ENCODE peak calls at places on chromosomes 3 and 15, in ten cellular contexts. One of them, this sample, is unnamed.

GRCh38 chr15:95610945-95611344 is 719.6 kb upstream of the NR2F2 start:
- DNase-seq in gastrocnemius medialis: no peak
- DNase-seq in heart left ventricle: no peak
- DNase-seq in testis: no peak
- DNase-seq in GM12878: no peak
- DNase-seq in upper lobe of left lung: no peak
- DNase-seq in stomach: no peak
- DNase-seq in breast epithelium: no peak
- DNase-seq in HCT116: no peak
- DNase-seq in transverse colon: no peak
- DNase-seq in this sample: no peak

GRCh38 chr15:91548588-91548987 is 304.9 kb upstream of the SLCO3A1 start:
- DNase-seq in gastrocnemius medialis: no peak
- DNase-seq in heart left ventricle: peak
- DNase-seq in testis: no peak
- DNase-seq in GM12878: no peak
- DNase-seq in upper lobe of left lung: no peak
- DNase-seq in stomach: no peak
- DNase-seq in breast epithelium: no peak
- DNase-seq in HCT116: no peak
- DNase-seq in transverse colon: no peak
- DNase-seq in this sample: no peak

GRCh38 chr3:53084310-53085001 is 38.6 kb upstream of the SFMBT1 start:
- DNase-seq in gastrocnemius medialis: no peak
- DNase-seq in heart left ventricle: peak
- DNase-seq in testis: no peak
- DNase-seq in GM12878: no peak
- DNase-seq in upper lobe of left lung: no peak
- DNase-seq in stomach: no peak
- DNase-seq in breast epithelium: no peak
- DNase-seq in HCT116: no peak
- DNase-seq in transverse colon: no peak
- DNase-seq in this sample: no peak

GRCh38 chr3:170154084-170154483 is 27.4 kb downstream of the PHC3 start:
- DNase-seq in gastrocnemius medialis: no peak
- DNase-seq in heart left ventricle: no peak
- DNase-seq in testis: no peak
- DNase-seq in GM12878: no peak
- DNase-seq in upper lobe of left lung: no peak
- DNase-seq in stomach: no peak
- DNase-seq in breast epithelium: no peak
- DNase-seq in HCT116: no peak
- DNase-seq in transverse colon: no peak
- DNase-seq in this sample: no peak

GRCh38 chr3:69761896-69762789 is 22.9 kb downstream of the MITF start:
- DNase-seq in gastrocnemius medialis: no peak
- DNase-seq in heart left ventricle: no peak
- DNase-seq in testis: no peak
- DNase-seq in GM12878: no peak
- DNase-seq in upper lobe of left lung: no peak
- DNase-seq in stomach: no peak
- DNase-seq in breast epithelium: no peak
- DNase-seq in HCT116: no peak
- DNase-seq in transverse colon: no peak
- DNase-seq in this sample: no peak

GRCh38 chr3:184169896-184170875 is 4.5 kb upstream of the AP2M1 start:
- DNase-seq in gastrocnemius medialis: no peak
- DNase-seq in heart left ventricle: no peak
- DNase-seq in testis: no peak
- DNase-seq in GM12878: no peak
- DNase-seq in upper lobe of left lung: no peak
- DNase-seq in stomach: no peak
- DNase-seq in breast epithelium: no peak
- DNase-seq in HCT116: no peak
- DNase-seq in transverse colon: no peak
- DNase-seq in this sample: no peak

GRCh38 chr3:117706037-117706436 is 996.5 kb downstream of the TUSC7 start:
- DNase-seq in gastrocnemius medialis: no peak
- DNase-seq in heart left ventricle: no peak
- DNase-seq in testis: no peak
- DNase-seq in GM12878: no peak
- DNase-seq in upper lobe of left lung: no peak
- DNase-seq in stomach: no peak
- DNase-seq in breast epithelium: no peak
- DNase-seq in HCT116: no peak
- DNase-seq in transverse colon: no peak
- DNase-seq in this sample: no peak

GRCh38 chr3:55185380-55185779 is 257.5 kb upstream of the LRTM1 start:
- DNase-seq in gastrocnemius medialis: no peak
- DNase-seq in heart left ventricle: no peak
- DNase-seq in testis: no peak
- DNase-seq in GM12878: no peak
- DNase-seq in upper lobe of left lung: no peak
- DNase-seq in stomach: no peak
- DNase-seq in breast epithelium: no peak
- DNase-seq in HCT116: no peak
- DNase-seq in transverse colon: no peak
- DNase-seq in this sample: no peak

GRCh38 chr15:99006904-99007495 is 592 bp downstream of the PGPEP1L start:
- DNase-seq in gastrocnemius medialis: no peak
- DNase-seq in heart left ventricle: no peak
- DNase-seq in testis: no peak
- DNase-seq in GM12878: no peak
- DNase-seq in upper lobe of left lung: no peak
- DNase-seq in stomach: no peak
- DNase-seq in breast epithelium: no peak
- DNase-seq in HCT116: no peak
- DNase-seq in transverse colon: no peak
- DNase-seq in this sample: no peak

GRCh38 chr15:60966316-60966715 is 262.8 kb downstream of the RORA start:
- DNase-seq in gastrocnemius medialis: no peak
- DNase-seq in heart left ventricle: no peak
- DNase-seq in testis: no peak
- DNase-seq in GM12878: no peak
- DNase-seq in upper lobe of left lung: no peak
- DNase-seq in stomach: no peak
- DNase-seq in breast epithelium: no peak
- DNase-seq in HCT116: no peak
- DNase-seq in transverse colon: no peak
- DNase-seq in this sample: no peak

GRCh38 chr3:85081191-85081895 is 122.6 kb downstream of the CADM2 start:
- DNase-seq in gastrocnemius medialis: peak
- DNase-seq in heart left ventricle: no peak
- DNase-seq in testis: no peak
- DNase-seq in GM12878: no peak
- DNase-seq in upper lobe of left lung: peak
- DNase-seq in stomach: no peak
- DNase-seq in breast epithelium: no peak
- DNase-seq in HCT116: no peak
- DNase-seq in transverse colon: no peak
- DNase-seq in this sample: no peak

GRCh38 chr3:173065543-173065970 is 75.5 kb downstream of the SPATA16 start:
- DNase-seq in gastrocnemius medialis: no peak
- DNase-seq in heart left ventricle: peak
- DNase-seq in testis: no peak
- DNase-seq in GM12878: no peak
- DNase-seq in upper lobe of left lung: no peak
- DNase-seq in stomach: no peak
- DNase-seq in breast epithelium: no peak
- DNase-seq in HCT116: no peak
- DNase-seq in transverse colon: no peak
- DNase-seq in this sample: no peak

GRCh38 chr3:46946856-46947544 is 29.5 kb downstream of the CCDC12 start:
- DNase-seq in gastrocnemius medialis: no peak
- DNase-seq in heart left ventricle: no peak
- DNase-seq in testis: peak
- DNase-seq in GM12878: no peak
- DNase-seq in upper lobe of left lung: peak
- DNase-seq in stomach: peak
- DNase-seq in breast epithelium: no peak
- DNase-seq in HCT116: no peak
- DNase-seq in transverse colon: peak
- DNase-seq in this sample: no peak

GRCh38 chr3:116897382-116897781 is 187.8 kb downstream of the TUSC7 start:
- DNase-seq in gastrocnemius medialis: no peak
- DNase-seq in heart left ventricle: no peak
- DNase-seq in testis: no peak
- DNase-seq in GM12878: no peak
- DNase-seq in upper lobe of left lung: no peak
- DNase-seq in stomach: no peak
- DNase-seq in breast epithelium: no peak
- DNase-seq in HCT116: no peak
- DNase-seq in transverse colon: no peak
- DNase-seq in this sample: no peak

GRCh38 chr3:151926956-151927355 is 53.5 kb downstream of the SUCNR1 start:
- DNase-seq in gastrocnemius medialis: no peak
- DNase-seq in heart left ventricle: no peak
- DNase-seq in testis: no peak
- DNase-seq in GM12878: no peak
- DNase-seq in upper lobe of left lung: no peak
- DNase-seq in stomach: no peak
- DNase-seq in breast epithelium: no peak
- DNase-seq in HCT116: no peak
- DNase-seq in transverse colon: no peak
- DNase-seq in this sample: no peak

GRCh38 chr3:151085227-151085888 is at the start of gene MED12L:
- DNase-seq in gastrocnemius medialis: no peak
- DNase-seq in heart left ventricle: peak
- DNase-seq in testis: peak
- DNase-seq in GM12878: no peak
- DNase-seq in upper lobe of left lung: peak
- DNase-seq in stomach: peak
- DNase-seq in breast epithelium: no peak
- DNase-seq in HCT116: peak
- DNase-seq in transverse colon: peak
- DNase-seq in this sample: no peak

GRCh38 chr3:138360272-138361192 is 12.2 kb downstream of the MRAS start:
- DNase-seq in gastrocnemius medialis: peak
- DNase-seq in heart left ventricle: peak
- DNase-seq in testis: no peak
- DNase-seq in GM12878: no peak
- DNase-seq in upper lobe of left lung: no peak
- DNase-seq in stomach: no peak
- DNase-seq in breast epithelium: no peak
- DNase-seq in HCT116: no peak
- DNase-seq in transverse colon: no peak
- DNase-seq in this sample: no peak

GRCh38 chr15:94230886-94231727 is at the start of gene MCTP2:
- DNase-seq in gastrocnemius medialis: peak
- DNase-seq in heart left ventricle: peak
- DNase-seq in testis: peak
- DNase-seq in GM12878: peak
- DNase-seq in upper lobe of left lung: peak
- DNase-seq in stomach: peak
- DNase-seq in breast epithelium: peak
- DNase-seq in HCT116: peak
- DNase-seq in transverse colon: peak
- DNase-seq in this sample: peak

DNA sequence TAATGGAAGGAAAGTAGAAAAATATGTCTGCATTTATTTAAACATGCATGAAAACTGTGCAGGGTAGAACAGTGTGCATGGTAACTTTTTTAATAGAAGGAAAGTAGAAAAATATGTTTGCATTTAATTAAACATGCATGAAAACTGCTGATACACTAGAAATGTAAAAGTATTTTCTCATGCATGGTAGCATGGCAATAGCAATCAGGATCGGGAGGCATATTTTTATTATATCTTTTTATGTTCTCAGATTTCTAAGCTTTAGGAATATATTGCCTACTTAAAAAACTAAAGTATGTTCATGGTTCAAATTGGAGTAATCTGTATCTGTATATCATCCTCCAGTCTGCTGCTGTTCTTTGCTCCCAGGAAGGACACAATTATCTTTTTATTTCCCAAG is 1468.9 kb upstream of the GBE1 start:
- DNase-seq in gastrocnemius medialis: no peak
- DNase-seq in heart left ventricle: no peak
- DNase-seq in testis: no peak
- DNase-seq in GM12878: no peak
- DNase-seq in upper lobe of left lung: no peak
- DNase-seq in stomach: no peak
- DNase-seq in breast epithelium: no peak
- DNase-seq in HCT116: no peak
- DNase-seq in transverse colon: no peak
- DNase-seq in this sample: no peak
- H3K4me3 ChIP-seq in gastrocnemius medialis: no peak
- H3K4me3 ChIP-seq in heart left ventricle: no peak
- H3K4me3 ChIP-seq in testis: no peak
- H3K4me3 ChIP-seq in GM12878: no peak
- H3K4me3 ChIP-seq in upper lobe of left lung: no peak
- H3K4me3 ChIP-seq in stomach: no peak
- H3K4me3 ChIP-seq in breast epithelium: no peak
- H3K4me3 ChIP-seq in HCT116: no peak
- H3K4me3 ChIP-seq in transverse colon: no peak
- H3K4me3 ChIP-seq in this sample: no peak

DNA sequence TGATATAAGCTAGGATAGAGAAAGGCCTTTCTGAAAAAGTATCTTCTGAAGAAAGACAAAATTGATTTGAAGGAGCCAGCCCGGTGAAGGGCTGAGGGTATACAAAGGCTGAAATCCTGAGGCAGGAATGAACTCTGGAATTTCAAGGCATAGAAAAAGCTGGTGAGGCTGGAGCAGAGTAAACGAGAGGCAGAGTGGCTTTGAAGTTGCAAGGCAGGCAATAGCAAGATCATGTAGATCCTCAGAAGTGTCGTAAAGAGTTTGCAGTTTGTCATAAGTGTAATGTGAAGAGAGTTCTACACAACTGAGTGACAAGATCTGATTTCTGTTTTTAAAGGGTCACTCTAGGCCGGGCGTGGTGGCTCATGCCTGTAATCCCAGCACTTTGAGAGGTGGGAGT is 69.0 kb downstream of the HMG20A start:
- DNase-seq in gastrocnemius medialis: no peak
- DNase-seq in heart left ventricle: no peak
- DNase-seq in testis: no peak
- DNase-seq in GM12878: no peak
- DNase-seq in upper lobe of left lung: no peak
- DNase-seq in stomach: no peak
- DNase-seq in breast epithelium: no peak
- DNase-seq in HCT116: no peak
- DNase-seq in transverse colon: no peak
- DNase-seq in this sample: no peak
- TF ChIP-seq POLR2A in gastrocnemius medialis: no peak
- TF ChIP-seq POLR2A in heart left ventricle: no peak
- TF ChIP-seq POLR2A in testis: no peak
- TF ChIP-seq POLR2A in GM12878: no peak
- TF ChIP-seq POLR2A in upper lobe of left lung: no peak
- TF ChIP-seq POLR2A in stomach: no peak
- TF ChIP-seq POLR2A in breast epithelium: no peak
- TF ChIP-seq POLR2A in HCT116: no peak
- TF ChIP-seq POLR2A in transverse colon: no peak
- TF ChIP-seq POLR2A in this sample: no peak

GRCh38 chr15:57220220-57220619 is 156.1 kb upstream of the CGNL1 start:
- DNase-seq in gastrocnemius medialis: no peak
- DNase-seq in heart left ventricle: no peak
- DNase-seq in testis: no peak
- DNase-seq in GM12878: no peak
- DNase-seq in upper lobe of left lung: no peak
- DNase-seq in stomach: no peak
- DNase-seq in breast epithelium: no peak
- DNase-seq in HCT116: no peak
- DNase-seq in transverse colon: no peak
- DNase-seq in this sample: no peak
- H3K4me3 ChIP-seq in gastrocnemius medialis: no peak
- H3K4me3 ChIP-seq in heart left ventricle: no peak
- H3K4me3 ChIP-seq in testis: no peak
- H3K4me3 ChIP-seq in GM12878: no peak
- H3K4me3 ChIP-seq in upper lobe of left lung: no peak
- H3K4me3 ChIP-seq in stomach: peak
- H3K4me3 ChIP-seq in breast epithelium: no peak
- H3K4me3 ChIP-seq in HCT116: no peak
- H3K4me3 ChIP-seq in transverse colon: no peak
- H3K4me3 ChIP-seq in this sample: peak

GRCh38 chr15:85380860-85381535 is 595 bp downstream of the AKAP13 start:
- DNase-seq in gastrocnemius medialis: peak
- DNase-seq in heart left ventricle: peak
- DNase-seq in testis: peak
- DNase-seq in GM12878: no peak
- DNase-seq in upper lobe of left lung: peak
- DNase-seq in stomach: peak
- DNase-seq in breast epithelium: no peak
- DNase-seq in HCT116: no peak
- DNase-seq in transverse colon: peak
- DNase-seq in this sample: peak
- TF ChIP-seq POLR2A in gastrocnemius medialis: peak
- TF ChIP-seq POLR2A in heart left ventricle: no peak
- TF ChIP-seq POLR2A in testis: no peak
- TF ChIP-seq POLR2A in GM12878: no peak
- TF ChIP-seq POLR2A in upper lobe of left lung: peak
- TF ChIP-seq POLR2A in stomach: no peak
- TF ChIP-seq POLR2A in breast epithelium: no peak
- TF ChIP-seq POLR2A in HCT116: no peak
- TF ChIP-seq POLR2A in transverse colon: no peak
- TF ChIP-seq POLR2A in this sample: no peak